ENCODE peak calls at places on chromosome 13, in five cellular contexts. One of them, this sample, is unnamed.

GRCh38 chr13:78976696-78977095 is 317.7 kb upstream of the OBI1 start:
- DNase-seq in Peyer's patch: no peak
- DNase-seq in heart right ventricle: no peak
- DNase-seq in choroid plexus epithelial cell: no peak
- DNase-seq in MCF 10A: no peak
- DNase-seq in this sample: no peak

GRCh38 chr13:112928020-112928931 is 40.7 kb upstream of the MCF2L start:
- DNase-seq in heart right ventricle: no peak
- DNase-seq in MCF 10A: no peak
- DNase-seq in choroid plexus epithelial cell: peak; percentile 12
- DNase-seq in Peyer's patch: no peak
- DNase-seq in this sample: no peak

GRCh38 chr13:22173605-22174004 is 502.7 kb downstream of the FGF9 start:
- DNase-seq in Peyer's patch: no peak
- DNase-seq in heart right ventricle: no peak
- DNase-seq in choroid plexus epithelial cell: peak; percentile 4
- DNase-seq in MCF 10A: no peak
- DNase-seq in this sample: peak; percentile 16

GRCh38 chr13:74324338-74324737 is 190.1 kb upstream of the KLF12 start:
- DNase-seq in choroid plexus epithelial cell: no peak
- DNase-seq in heart right ventricle: no peak
- DNase-seq in Peyer's patch: no peak
- DNase-seq in MCF 10A: no peak
- DNase-seq in this sample: no peak

GRCh38 chr13:76879211-76879875 is 6.9 kb downstream of the KCTD12 start:
- DNase-seq in MCF 10A: peak; percentile 92
- DNase-seq in Peyer's patch: no peak
- DNase-seq in heart right ventricle: peak; percentile 60
- DNase-seq in choroid plexus epithelial cell: peak; percentile 91
- DNase-seq in this sample: peak; percentile 94

GRCh38 chr13:110957181-110957884 is 42.5 kb upstream of the ANKRD10 start:
- DNase-seq in MCF 10A: peak; percentile 14
- DNase-seq in Peyer's patch: no peak
- DNase-seq in choroid plexus epithelial cell: peak; percentile 37
- DNase-seq in heart right ventricle: no peak
- DNase-seq in this sample: peak; percentile 46

GRCh38 chr13:77779461-77780272 is 82.2 kb downstream of the SLAIN1 start:
- DNase-seq in Peyer's patch: no peak
- DNase-seq in MCF 10A: peak; percentile 63
- DNase-seq in choroid plexus epithelial cell: peak; percentile 88
- DNase-seq in heart right ventricle: no peak
- DNase-seq in this sample: peak; percentile 90

GRCh38 chr13:23600534-23600933 is 30.3 kb downstream of the TNFRSF19 start:
- DNase-seq in choroid plexus epithelial cell: no peak
- DNase-seq in heart right ventricle: no peak
- DNase-seq in Peyer's patch: no peak
- DNase-seq in MCF 10A: no peak
- DNase-seq in this sample: no peak

GRCh38 chr13:23447927-23448326 is 14.4 kb upstream of the SACS start:
- DNase-seq in Peyer's patch: no peak
- DNase-seq in heart right ventricle: no peak
- DNase-seq in MCF 10A: no peak
- DNase-seq in choroid plexus epithelial cell: peak; percentile 35
- DNase-seq in this sample: peak; percentile 67

GRCh38 chr13:29438772-29439171 is 156.7 kb downstream of the SLC7A1 start:
- DNase-seq in heart right ventricle: no peak
- DNase-seq in Peyer's patch: no peak
- DNase-seq in choroid plexus epithelial cell: peak; percentile 75
- DNase-seq in MCF 10A: peak; percentile 30
- DNase-seq in this sample: peak; percentile 37